ENCODE peak calls at places on chromosome 19, in six cellular contexts. B, X, F, Y, G and D are unnamed samples.

GRCh38 chr19:49450405-49450804 is 1.2 kb downstream of the PIH1D1 start:
- DNase-seq in G (no peak), Y (no peak), B (no peak), F (no peak), X (no peak), D (no peak)

GRCh38 chr19:33734913-33735312 is 61.8 kb upstream of the KCTD15 start:
- DNase-seq in F (no peak), X (no peak), G (no peak), B (no peak), Y (no peak), D (no peak)

GRCh38 chr19:2507109-2507508 is 31.2 kb downstream of the GADD45B start:
- DNase-seq in F (peak), X (no peak), B (no peak), Y (no peak), G (no peak), D (peak)

GRCh38 chr19:36638862-36639510 is 27.7 kb downstream of the ZNF461 start:
- DNase-seq in B (no peak), Y (no peak), G (no peak), F (no peak), X (no peak), D (no peak)

GRCh38 chr19:11421607-11422098 is 2.5 kb upstream of the RGL3 start:
- DNase-seq in X (no peak), F (no peak), Y (no peak), G (peak), B (no peak), D (peak)

GRCh38 chr19:52527954-52528326 is 472 bp downstream of the ZNF808 start:
- DNase-seq in F (no peak), X (no peak), Y (no peak), B (no peak), G (no peak), D (no peak)

GRCh38 chr19:8806661-8807060 is 25.4 kb downstream of the ZNF558 start:
- DNase-seq in G (no peak), X (no peak), F (no peak), B (no peak), Y (no peak), D (no peak)

GRCh38 chr19:55613930-55614710 is 8.7 kb downstream of the ZNF865 start:
- DNase-seq in B (no peak), F (no peak), G (no peak), Y (no peak), X (no peak), D (no peak)

GRCh38 chr19:13396256-13397080 is 109.8 kb downstream of the CACNA1A start:
- DNase-seq in F (peak), G (no peak), Y (no peak), X (no peak), B (no peak), D (no peak)

GRCh38 chr19:36564391-36564790 is 8.7 kb downstream of the ZNF529 start:
- DNase-seq in F (no peak), Y (no peak), B (no peak), G (no peak), X (no peak), D (no peak)